ENCODE peak calls at places on chromosomes 2 and 18, in four cellular contexts. I, A, O and C are unnamed samples.

GRCh38 chr18:36831139-36831538 is 2.2 kb downstream of the KIAA1328 start:
- DNase-seq in I (no peak), A (no peak), O (no peak), C (no peak)

GRCh38 chr2:109143214-109144187 is 14.5 kb downstream of the SH3RF3 start:
- DNase-seq in I (no peak), A (no peak), O (no peak), C (no peak)

GRCh38 chr2:40716879-40717278 is 265.0 kb upstream of the SLC8A1 start:
- DNase-seq in I (no peak), A (no peak), O (no peak), C (no peak)

GRCh38 chr2:142876423-142876822 is 1.0 kb upstream of the KYNU start:
- DNase-seq in I (no peak), A (no peak), O (no peak), C (no peak)

GRCh38 chr18:78787751-78788150 is 191.9 kb upstream of the SALL3 start:
- DNase-seq in I (no peak), A (peak; percentile 41), O (no peak), C (no peak)

GRCh38 chr2:69012310-69013122 is 463 bp upstream of the ANTXR1 start:
- DNase-seq in I (peak; percentile 54), A (peak; percentile 84), O (peak; percentile 71), C (peak; percentile 58)

GRCh38 chr2:16700566-16701259 is 35.1 kb upstream of the CYRIA start:
- DNase-seq in I (no peak), A (no peak), O (no peak), C (no peak)

GRCh38 chr2:43568226-43568625 is 27.6 kb downstream of the THADA start:
- DNase-seq in I (no peak), A (no peak), O (no peak), C (no peak)

DNA sequence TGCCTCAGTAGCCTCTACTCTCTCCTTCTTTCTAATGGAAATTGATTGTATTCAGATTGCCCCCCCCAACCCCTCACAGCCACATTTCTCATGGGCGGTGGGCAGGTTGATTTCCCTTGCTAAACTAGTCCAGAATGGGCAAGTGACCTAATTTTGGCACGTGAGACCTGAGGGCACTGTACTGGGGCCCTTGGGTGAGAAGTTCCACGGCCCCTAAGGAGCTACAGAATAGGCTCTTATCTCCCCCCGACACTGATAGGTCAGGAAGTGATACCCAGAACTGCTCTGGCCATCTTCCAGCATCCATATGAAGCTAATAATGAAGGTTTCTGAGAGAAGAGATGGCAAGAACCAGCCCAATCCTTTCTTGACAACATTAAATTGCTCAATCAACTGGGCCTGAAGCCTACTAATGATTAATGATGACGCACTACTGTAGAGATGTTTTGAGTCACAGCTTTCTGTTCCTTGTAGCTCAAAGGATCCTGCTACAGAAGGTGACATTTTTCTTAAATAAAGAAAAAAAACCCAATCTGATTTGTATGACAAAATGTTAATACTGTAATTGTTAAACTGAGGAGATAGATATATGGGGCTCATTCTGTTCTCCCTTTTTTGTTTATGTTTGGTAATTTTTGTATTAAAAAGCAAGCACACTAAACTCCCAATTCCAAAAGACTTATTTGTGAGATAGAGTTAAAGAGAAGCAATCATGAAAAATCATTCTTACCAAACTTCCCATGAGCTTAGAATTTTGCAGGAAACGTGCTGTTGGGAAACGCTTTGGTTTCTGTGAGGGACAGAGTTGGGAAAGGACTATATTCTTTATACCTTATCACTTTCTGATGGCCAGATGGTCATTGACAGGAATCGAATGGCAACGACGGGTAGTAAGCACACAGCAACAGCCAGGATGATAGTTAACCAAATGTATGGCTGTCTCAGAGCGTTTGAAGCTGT is 28.2 kb upstream of the NARS1 start:
- DNase-seq in I (no peak), A (no peak), O (no peak), C (peak; percentile 50)
- TF ChIP-seq POLR2A in I (no peak), A (no peak), O (no peak), C (no peak)

GRCh38 chr2:33060405-33060804 is 113.7 kb downstream of the LTBP1 start:
- DNase-seq in I (no peak), A (no peak), O (no peak), C (no peak)

GRCh38 chr2:33068261-33068660 is 121.5 kb downstream of the LTBP1 start:
- DNase-seq in I (no peak), A (no peak), O (no peak), C (no peak)

GRCh38 chr2:33062665-33063249 is 116.0 kb downstream of the LTBP1 start:
- DNase-seq in I (no peak), A (no peak), O (no peak), C (no peak)

GRCh38 chr2:33059452-33060156 is 112.9 kb downstream of the LTBP1 start:
- DNase-seq in I (no peak), A (no peak), O (no peak), C (no peak)

DNA sequence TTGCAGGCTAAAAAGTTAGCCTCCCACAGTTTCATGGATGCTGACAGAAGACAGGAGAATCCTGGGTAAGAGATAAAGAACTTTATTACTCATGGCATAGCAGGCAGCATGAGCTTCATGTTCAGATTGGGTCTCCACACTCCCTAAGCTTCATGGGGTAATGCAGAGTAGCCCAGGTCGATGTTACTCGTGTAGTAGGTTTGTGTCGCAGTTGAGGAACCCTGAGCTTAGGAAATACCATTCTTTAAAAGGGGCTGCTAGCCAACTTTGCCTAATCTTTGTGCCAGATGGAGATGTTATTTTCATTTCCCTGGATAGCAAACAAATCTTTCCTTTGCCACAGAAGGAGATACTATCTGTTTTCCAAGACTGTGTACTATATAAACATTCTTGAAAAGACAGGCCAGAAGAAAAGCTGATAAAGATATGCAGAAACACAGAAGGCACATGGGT is 117.6 kb downstream of the LTBP1 start:
- DNase-seq in I (no peak), A (no peak), O (no peak), C (no peak)
- TF ChIP-seq POLR2A in I (no peak), A (no peak), O (no peak), C (no peak)

GRCh38 chr2:218367415-218368149 is 10.9 kb downstream of the CATIP start:
- DNase-seq in I (peak; percentile 89), A (peak; percentile 94), O (peak; percentile 93), C (peak; percentile 98)
- TF ChIP-seq POLR2A in I (peak; percentile 82), A (peak; percentile 89), O (peak; percentile 94), C (peak; percentile 51)

GRCh38 chr2:55419514-55420243 is at the start of gene CCDC88A:
- DNase-seq in I (peak; percentile 92), A (peak; percentile 98), O (peak; percentile 98), C (peak; percentile 99)
- TF ChIP-seq POLR2A in I (peak; percentile 65), A (peak; percentile 52), O (peak; percentile 78), C (no peak)

GRCh38 chr2:14053105-14053504 is 579.4 kb upstream of the LRATD1 start:
- DNase-seq in I (no peak), A (no peak), O (no peak), C (no peak)

GRCh38 chr2:14051401-14051800 is 581.1 kb upstream of the LRATD1 start:
- DNase-seq in I (no peak), A (no peak), O (no peak), C (no peak)

DNA sequence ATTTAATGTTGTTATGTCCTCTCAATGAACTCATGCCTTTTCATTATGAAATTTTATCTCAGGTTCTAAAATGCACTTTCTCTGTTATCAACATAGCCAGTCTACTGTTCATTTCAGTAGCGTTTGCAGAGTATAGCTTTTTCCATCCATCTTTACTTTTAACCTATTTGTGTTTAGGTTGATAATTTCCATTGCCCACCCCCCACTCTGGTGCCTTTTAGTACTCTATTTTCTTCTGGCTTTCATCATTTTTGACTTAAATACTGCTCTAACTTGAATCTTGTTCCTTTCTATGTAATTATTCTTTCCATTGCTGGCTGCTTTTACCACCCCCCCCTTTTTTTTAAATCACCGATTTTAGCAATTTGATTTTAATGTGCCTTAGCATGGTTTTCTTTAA is 585.0 kb upstream of the LRATD1 start:
- DNase-seq in I (no peak), A (no peak), O (no peak), C (no peak)
- TF ChIP-seq POLR2A in I (no peak), A (no peak), O (no peak), C (no peak)

GRCh38 chr2:201118121-201118956 is 2.4 kb downstream of the CFLAR start:
- DNase-seq in I (peak; percentile 84), A (peak; percentile 93), O (peak; percentile 91), C (peak; percentile 97)
- TF ChIP-seq POLR2A in I (no peak), A (peak; percentile 44), O (peak; percentile 71), C (no peak)

DNA sequence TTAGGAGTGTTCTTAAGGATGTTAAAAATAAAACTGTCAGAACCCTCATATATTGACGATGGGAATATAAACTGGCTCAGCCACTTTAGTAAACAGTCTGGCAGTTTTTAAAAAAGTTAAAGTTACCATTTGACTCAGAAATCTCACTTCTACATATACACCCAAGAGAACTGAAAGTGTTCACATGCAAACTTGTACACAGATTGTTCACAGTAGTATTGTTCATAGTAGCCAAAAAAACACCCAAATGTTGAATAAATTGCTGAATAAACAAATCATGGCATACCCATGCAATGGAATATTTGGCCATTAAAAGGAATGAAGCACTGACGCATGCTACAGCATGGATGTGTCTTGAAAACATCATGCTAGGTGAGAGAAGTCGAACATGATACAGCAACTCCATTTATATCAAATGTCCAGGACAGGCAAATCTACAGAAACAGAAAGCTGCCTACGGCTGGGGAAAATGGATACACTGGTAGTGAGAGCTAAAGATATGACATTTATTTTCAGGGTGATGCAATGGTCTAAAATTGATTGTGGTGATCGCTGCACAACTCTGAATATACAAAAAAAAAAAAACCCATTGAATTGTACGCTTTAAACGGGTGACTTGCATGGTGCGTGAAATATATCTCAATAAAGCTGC is 10.1 kb downstream of the RPL31 start:
- DNase-seq in I (no peak), A (no peak), O (no peak), C (no peak)
- TF ChIP-seq POLR2A in I (no peak), A (no peak), O (no peak), C (no peak)